ENCODE peak calls at places on chromosomes 6 and 20, in four cellular contexts. Z is body of pancreas, T is vagina, W is IMR-90. F is an unnamed sample.
A peak's percentile ranks its signal among the peaks of the same experiment; 100 is the strongest.

GRCh38 chr20:56722042-56722441 is 92.9 kb downstream of the TFAP2C start:
- DNase-seq in Z (no peak), T (no peak), W (no peak), F (no peak)

GRCh38 chr20:52748235-52748950 is 223.8 kb upstream of the TSHZ2 start:
- DNase-seq in Z (no peak), T (no peak), W (no peak), F (no peak)

GRCh38 chr20:4504814-4505213 is 216.9 kb upstream of the PRND start:
- DNase-seq in Z (no peak), T (no peak), W (no peak), F (no peak)

GRCh38 chr6:167826230-167827061 is at the start of gene AFDN:
- DNase-seq in Z (peak; percentile 83), T (no peak), W (peak; percentile 21), F (peak; percentile 62)

GRCh38 chr6:39843305-39844020 is 51.3 kb downstream of the DAAM2 start:
- DNase-seq in Z (no peak), T (no peak), W (peak; percentile 6), F (no peak)

GRCh38 chr6:148423133-148423532 is 80.5 kb downstream of the SASH1 start:
- DNase-seq in Z (no peak), T (no peak), W (peak; percentile 45), F (no peak)

GRCh38 chr6:136655251-136656014 is 105.2 kb upstream of the MAP7 start:
- DNase-seq in Z (peak; percentile 23), T (no peak), W (no peak), F (no peak)

GRCh38 chr6:134352786-134353480 is 35.0 kb upstream of the SGK1 start:
- DNase-seq in Z (no peak), T (no peak), W (peak; percentile 93), F (no peak)

GRCh38 chr6:128139519-128139918 is 238.7 kb upstream of the THEMIS start:
- DNase-seq in Z (no peak), T (no peak), W (peak; percentile 63), F (no peak)

GRCh38 chr20:25072226-25072811 is 9.6 kb downstream of the VSX1 start:
- DNase-seq in Z (no peak), T (peak; percentile 77), W (no peak), F (no peak)

GRCh38 chr6:166998256-166999144 is 697 bp upstream of the CEP43 start:
- DNase-seq in Z (peak; percentile 16), T (no peak), W (no peak), F (peak; percentile 49)

GRCh38 chr6:142361765-142362540 is 60.1 kb downstream of the ADGRG6 start:
- DNase-seq in Z (no peak), T (no peak), W (peak; percentile 96), F (no peak)

GRCh38 chr20:17786221-17786718 is 86.5 kb downstream of the BANF2 start:
- DNase-seq in Z (no peak), T (no peak), W (peak; percentile 75), F (no peak)

GRCh38 chr6:84462697-84463096 is 235.3 kb upstream of the CEP162 start:
- DNase-seq in Z (no peak), T (no peak), W (peak; percentile 17), F (no peak)

GRCh38 chr20:52047811-52048302 is 143.7 kb downstream of the ZFP64 start:
- DNase-seq in Z (no peak), T (no peak), W (peak; percentile 67), F (peak; percentile 7)

GRCh38 chr6:2948228-2949025 is 22.9 kb downstream of the SERPINB6 start:
- DNase-seq in Z (no peak), T (no peak), W (no peak), F (no peak)

GRCh38 chr20:11581271-11581670 is 336.4 kb upstream of the BTBD3 start:
- DNase-seq in Z (no peak), T (no peak), W (no peak), F (peak; percentile 1)

GRCh38 chr6:7589221-7589620 is 777 bp upstream of the SNRNP48 start:
- DNase-seq in Z (no peak), T (no peak), W (no peak), F (no peak)

GRCh38 chr6:153108320-153108719 is 22.8 kb downstream of the RGS17 start:
- DNase-seq in Z (no peak), T (no peak), W (no peak), F (no peak)

GRCh38 chr20:39605908-39606307 is 643.8 kb downstream of the DHX35 start:
- DNase-seq in Z (no peak), T (no peak), W (no peak), F (no peak)

GRCh38 chr6:93424303-93425064 is 5.1 kb upstream of the EPHA7 start:
- DNase-seq in Z (no peak), T (no peak), W (no peak), F (peak; percentile 2)

GRCh38 chr6:157944983-157945931 is 36.4 kb upstream of the SYNJ2 start:
- DNase-seq in Z (no peak), T (peak; percentile 85), W (peak; percentile 71), F (no peak)

GRCh38 chr6:147287869-147288271 is 83.7 kb downstream of the STXBP5 start:
- DNase-seq in Z (peak; percentile 38), T (no peak), W (peak; percentile 69), F (no peak)

GRCh38 chr6:21079468-21080048 is 514.0 kb upstream of the SOX4 start:
- DNase-seq in Z (no peak), T (no peak), W (peak; percentile 20), F (peak; percentile 21)

GRCh38 chr6:77011929-77012545 is 451.3 kb downstream of the HTR1B start:
- DNase-seq in Z (no peak), T (no peak), W (no peak), F (no peak)

GRCh38 chr6:151391471-151392428 is at the start of gene ZBTB2:
- DNase-seq in Z (peak; percentile 68), T (peak; percentile 91), W (peak; percentile 89), F (peak; percentile 84)

GRCh38 chr20:38934530-38934929 is 8.3 kb downstream of the FAM83D start:
- DNase-seq in Z (no peak), T (no peak), W (no peak), F (no peak)

GRCh38 chr6:7107578-7108195 is at the start of gene RREB1:
- DNase-seq in Z (peak; percentile 65), T (no peak), W (peak; percentile 54), F (peak; percentile 82)

GRCh38 chr6:107661291-107661690 is 162.8 kb downstream of the SCML4 start:
- DNase-seq in Z (peak; percentile 63), T (no peak), W (no peak), F (no peak)

GRCh38 chr6:113403966-113404575 is 453.1 kb upstream of the MARCKS start:
- DNase-seq in Z (no peak), T (no peak), W (no peak), F (no peak)

GRCh38 chr6:44335631-44336030 is 6.8 kb upstream of the SPATS1 start:
- DNase-seq in Z (no peak), T (no peak), W (no peak), F (no peak)

GRCh38 chr20:58142843-58143185 is 85.6 kb downstream of the ANKRD60 start:
- DNase-seq in Z (no peak), T (peak; percentile 77), W (no peak), F (no peak)

GRCh38 chr6:33692760-33693158 is 18.7 kb downstream of the UQCC2 start:
- DNase-seq in Z (no peak), T (no peak), W (peak; percentile 7), F (no peak)

GRCh38 chr6:68967549-68968300 is 332.6 kb downstream of the ADGRB3 start:
- DNase-seq in Z (peak; percentile 72), T (no peak), W (peak; percentile 29), F (peak; percentile 65)

GRCh38 chr20:53174454-53174853 is 202.3 kb downstream of the TSHZ2 start:
- DNase-seq in Z (no peak), T (peak; percentile 40), W (no peak), F (peak; percentile 36)

GRCh38 chr6:2738373-2738979 is 12.2 kb downstream of the MYLK4 start:
- DNase-seq in Z (peak; percentile 46), T (no peak), W (peak; percentile 80), F (peak; percentile 70)

GRCh38 chr6:144675231-144675861 is 390.2 kb downstream of the UTRN start:
- DNase-seq in Z (peak; percentile 56), T (no peak), W (peak; percentile 52), F (peak; percentile 1)
- TF ChIP-seq POLR2A in Z (no peak), T (no peak), W (no peak), F (no peak)

DNA sequence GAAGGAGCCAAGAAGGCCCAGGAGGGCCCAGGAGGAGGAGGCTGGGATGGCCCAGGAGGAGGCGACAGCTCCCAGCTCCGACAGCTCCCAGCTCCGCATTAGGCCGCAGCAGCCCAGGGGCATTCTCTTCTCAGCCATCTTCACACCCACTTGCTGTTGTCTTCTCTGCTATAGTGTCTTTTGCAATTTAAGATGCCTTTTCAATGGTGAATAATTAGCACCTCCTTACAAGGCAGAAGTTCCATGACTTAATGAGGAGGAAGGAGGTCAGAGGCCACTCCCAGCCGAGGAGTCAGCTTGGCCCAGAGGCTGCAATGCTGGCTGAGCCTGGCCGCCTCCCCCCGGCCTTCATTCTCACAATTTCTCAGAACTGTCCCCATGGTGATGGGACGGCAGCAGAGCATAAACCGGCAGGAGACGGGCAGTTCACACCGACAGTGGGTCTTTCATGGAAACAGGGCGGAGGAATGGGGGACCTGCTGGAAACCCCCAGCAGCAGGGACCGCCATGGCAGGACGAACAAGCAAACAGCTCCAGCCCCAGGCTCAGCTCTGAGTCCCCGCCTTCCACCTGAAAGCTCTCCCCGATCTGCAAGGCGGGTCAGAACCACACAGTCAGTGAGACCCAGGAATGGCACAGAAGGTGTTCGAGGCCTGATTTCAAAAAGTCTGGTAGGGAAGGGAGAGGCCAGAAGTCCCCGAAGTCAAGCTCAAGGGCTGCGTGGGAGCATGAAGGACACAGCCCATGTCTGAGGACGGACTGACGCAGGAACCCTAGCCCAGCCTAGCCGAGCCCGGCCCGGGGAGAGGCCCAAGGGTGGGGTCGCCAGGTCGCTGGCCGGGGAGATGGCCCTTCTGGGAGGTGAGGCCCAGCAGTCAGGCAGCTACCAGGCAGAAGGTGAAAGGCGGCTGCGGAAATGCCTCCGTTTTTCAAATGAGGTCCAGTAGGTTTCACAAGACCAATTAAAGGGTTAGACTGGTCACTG is 44.9 kb downstream of the WDR27 start:
- DNase-seq in Z (no peak), T (no peak), W (no peak), F (no peak)
- TF ChIP-seq POLR2A in Z (no peak), T (no peak), W (no peak), F (no peak)

GRCh38 chr20:63978319-63979220 is 872 bp downstream of the SAMD10 start:
- DNase-seq in Z (peak; percentile 91), T (no peak), W (peak; percentile 43), F (peak; percentile 46)
- TF ChIP-seq POLR2A in Z (peak; percentile 21), T (no peak), W (no peak), F (no peak)

GRCh38 chr20:33490023-33490933 is at the start of gene CBFA2T2:
- DNase-seq in Z (peak; percentile 67), T (no peak), W (peak; percentile 55), F (no peak)
- TF ChIP-seq POLR2A in Z (no peak), T (no peak), W (no peak), F (no peak)

GRCh38 chr6:163413345-163414116 is 987 bp upstream of the QKI start:
- DNase-seq in Z (peak; percentile 86), T (peak; percentile 92), W (peak; percentile 90), F (peak; percentile 90)
- TF ChIP-seq POLR2A in Z (peak; percentile 63), T (no peak), W (no peak), F (no peak)

GRCh38 chr20:1467355-1468116 is 887 bp upstream of the NSFL1C start:
- DNase-seq in Z (peak; percentile 49), T (peak; percentile 82), W (no peak), F (peak; percentile 66)
- TF ChIP-seq POLR2A in Z (no peak), T (no peak), W (no peak), F (no peak)

GRCh38 chr20:45343867-45344721 is 4.1 kb downstream of the SDC4 start:
- DNase-seq in Z (peak; percentile 89), T (no peak), W (peak; percentile 93), F (peak; percentile 67)
- TF ChIP-seq POLR2A in Z (peak; percentile 72), T (no peak), W (peak; percentile 91), F (no peak)

GRCh38 chr20:33015700-33016580 is 8.4 kb downstream of the BPIFB2 start:
- DNase-seq in Z (no peak), T (no peak), W (no peak), F (no peak)
- TF ChIP-seq POLR2A in Z (no peak), T (no peak), W (no peak), F (no peak)

F was measured in erythroblast.